ENCODE peak calls at places on chromosomes 12 and 14, in nine cellular contexts. A, D, Q, M, Z, T, E, B and L are unnamed samples.

GRCh38 chr12:2794261-2794735 is 472 bp upstream of the FKBP4 start:
- DNase-seq in E (no peak), D (no peak), M (peak; percentile 9), T (no peak), A (no peak), B (peak; percentile 75), Z (peak; percentile 30), Q (peak; percentile 8), L (no peak)

GRCh38 chr14:45089813-45090212 is 5.9 kb downstream of the PRPF39 start:
- DNase-seq in D (peak; percentile 70), A (no peak), E (no peak), M (no peak), Z (no peak), T (peak; percentile 57), Q (no peak), B (no peak), L (no peak)

GRCh38 chr14:89086060-89086382 is 261.6 kb downstream of the TTC8 start:
- DNase-seq in M (no peak), Q (no peak), A (no peak), T (no peak), D (no peak), B (peak; percentile 6), Z (no peak), E (no peak), L (no peak)

GRCh38 chr12:84913151-84913550 is 552 bp upstream of the SLC6A15 start:
- DNase-seq in Q (no peak), M (no peak), A (no peak), B (no peak), Z (no peak), E (no peak), T (no peak), D (no peak), L (no peak)

GRCh38 chr12:15227004-15227679 is 5.9 kb upstream of the RERG start:
- DNase-seq in Z (peak; percentile 46), T (peak; percentile 61), M (no peak), D (peak; percentile 59), B (peak; percentile 29), A (peak; percentile 69), E (no peak), Q (no peak), L (no peak)

GRCh38 chr12:3427956-3428355 is 63.0 kb upstream of the PRMT8 start:
- DNase-seq in E (no peak), A (no peak), T (no peak), Z (no peak), D (no peak), B (no peak), M (no peak), Q (no peak), L (no peak)

GRCh38 chr14:25110101-25110500 is 60.2 kb upstream of the STXBP6 start:
- DNase-seq in E (no peak), D (no peak), M (no peak), B (no peak), Z (no peak), T (no peak), Q (no peak), A (no peak), L (no peak)

GRCh38 chr14:88168498-88169165 is 154.4 kb downstream of the KCNK10 start:
- DNase-seq in D (peak; percentile 17), Q (peak; percentile 24), Z (no peak), E (no peak), M (peak; percentile 50), T (peak; percentile 56), B (peak; percentile 35), A (no peak), L (peak; percentile 66)

GRCh38 chr12:120101182-120101581 is 15.4 kb downstream of the RAB35 start:
- DNase-seq in B (no peak), E (no peak), Z (no peak), M (no peak), A (no peak), D (no peak), Q (no peak), T (no peak), L (no peak)

GRCh38 chr14:92846162-92846897 is 52.2 kb downstream of the GOLGA5 start:
- DNase-seq in Z (no peak), E (no peak), M (no peak), B (peak; percentile 59), D (peak; percentile 84), A (no peak), T (peak; percentile 96), Q (peak; percentile 73), L (peak; percentile 59)

GRCh38 chr12:130477701-130478100 is 140.0 kb downstream of the PIWIL1 start:
- DNase-seq in T (no peak), B (no peak), Q (no peak), M (no peak), D (no peak), Z (no peak), E (no peak), A (no peak), L (no peak)

GRCh38 chr12:39272934-39273770 is 169.8 kb downstream of the KIF21A start:
- DNase-seq in Q (peak; percentile 3), T (peak; percentile 47), D (peak; percentile 54), M (no peak), Z (no peak), E (no peak), B (peak; percentile 7), A (no peak), L (no peak)

GRCh38 chr14:56524971-56525677 is 54.5 kb upstream of the TMEM260 start:
- DNase-seq in Z (no peak), E (no peak), A (no peak), B (no peak), D (no peak), M (no peak), Q (no peak), T (no peak), L (no peak)

GRCh38 chr12:111451649-111452129 is 46.0 kb downstream of the SH2B3 start:
- DNase-seq in A (no peak), T (peak; percentile 68), M (peak; percentile 66), Z (no peak), B (no peak), E (no peak), Q (no peak), D (peak; percentile 50), L (no peak)

GRCh38 chr12:124273630-124274029 is 21.3 kb upstream of the RFLNA start:
- DNase-seq in D (peak; percentile 43), E (no peak), B (peak; percentile 62), M (no peak), T (peak; percentile 91), Q (peak; percentile 29), Z (no peak), A (no peak), L (peak; percentile 6)

GRCh38 chr12:125178222-125178621 is 113.0 kb downstream of the AACS start:
- DNase-seq in D (no peak), Z (no peak), Q (no peak), M (no peak), T (peak; percentile 23), B (no peak), E (no peak), A (no peak), L (no peak)

GRCh38 chr12:120071493-120072020 is 45.0 kb downstream of the RAB35 start:
- DNase-seq in Z (no peak), M (no peak), Q (no peak), B (no peak), E (no peak), D (no peak), T (no peak), A (no peak), L (no peak)

GRCh38 chr12:59093090-59093489 is 172.8 kb upstream of the LRIG3 start:
- DNase-seq in T (no peak), M (no peak), B (peak; percentile 14), Z (no peak), D (no peak), Q (no peak), E (no peak), A (no peak), L (no peak)

GRCh38 chr14:104238424-104239184 is 100.2 kb downstream of the KIF26A start:
- DNase-seq in B (no peak), M (no peak), D (no peak), T (no peak), E (peak; percentile 63), Z (no peak), A (peak; percentile 38), Q (no peak), L (no peak)

GRCh38 chr12:31868980-31869379 is 90.2 kb upstream of the RESF1 start:
- DNase-seq in T (peak; percentile 79), B (no peak), Z (no peak), Q (no peak), A (no peak), M (no peak), E (no peak), D (peak; percentile 71), L (no peak)

GRCh38 chr12:26090853-26091510 is 33.9 kb downstream of the BHLHE41 start:
- DNase-seq in B (no peak), D (peak; percentile 78), Z (no peak), M (no peak), T (peak; percentile 92), Q (no peak), E (no peak), A (no peak), L (no peak)

GRCh38 chr12:92136883-92137582 is 8.6 kb downstream of the BTG1 start:
- DNase-seq in A (no peak), D (peak; percentile 92), M (no peak), Z (no peak), B (peak; percentile 64), Q (no peak), T (peak; percentile 79), E (no peak), L (no peak)

GRCh38 chr14:30227871-30228270 is 300.2 kb upstream of the PRKD1 start:
- DNase-seq in Q (no peak), D (peak; percentile 80), A (no peak), B (no peak), E (no peak), T (peak; percentile 70), Z (peak; percentile 35), M (no peak), L (no peak)

GRCh38 chr12:79374543-79374942 is 316.2 kb downstream of the PAWR start:
- DNase-seq in E (no peak), D (no peak), Q (no peak), Z (no peak), A (no peak), M (no peak), T (no peak), B (no peak), L (no peak)

GRCh38 chr14:93056840-93057585 is 58.7 kb downstream of the ITPK1 start:
- DNase-seq in T (peak; percentile 36), Z (no peak), D (no peak), M (no peak), E (no peak), Q (no peak), A (no peak), B (no peak), L (no peak)

GRCh38 chr12:68451261-68452091 is 119.3 kb upstream of the MDM1 start:
- DNase-seq in D (no peak), T (peak; percentile 31), M (peak; percentile 30), B (peak; percentile 18), Q (peak; percentile 17), Z (peak; percentile 26), E (no peak), A (peak; percentile 58), L (peak; percentile 57)

GRCh38 chr14:59236195-59236594 is 47.7 kb downstream of the DAAM1 start:
- DNase-seq in M (no peak), B (no peak), T (peak; percentile 15), E (no peak), Q (no peak), D (no peak), A (no peak), Z (no peak), L (no peak)

GRCh38 chr12:10395390-10395998 is 5.7 kb upstream of the KLRK1 start:
- DNase-seq in Z (peak; percentile 21), M (peak; percentile 79), Q (no peak), E (no peak), T (peak; percentile 75), B (peak; percentile 21), A (no peak), D (peak; percentile 87), L (no peak)

GRCh38 chr14:24298892-24299254 is 707 bp downstream of the DHRS1 start:
- DNase-seq in B (peak; percentile 82), E (no peak), M (no peak), D (peak; percentile 73), T (peak; percentile 89), Z (no peak), Q (no peak), A (no peak), L (no peak)

GRCh38 chr14:102464006-102464405 is 45.6 kb downstream of the ANKRD9 start:
- DNase-seq in T (no peak), D (no peak), A (no peak), Z (no peak), B (no peak), E (no peak), Q (no peak), M (no peak), L (no peak)

GRCh38 chr12:128819293-128820144 is 4.2 kb downstream of the SLC15A4 start:
- DNase-seq in B (no peak), D (no peak), E (no peak), Z (no peak), T (no peak), Q (no peak), A (no peak), M (no peak), L (no peak)